ENCODE peak calls at places on chromosomes 1 and 21, in four cellular contexts. R is IMR-90, P is ovary, S is uterus. M is an unnamed sample.

GRCh38 chr1:89911186-89911976 is 83.5 kb upstream of the ZNF326 start:
- DNase-seq in R (peak), P (no peak), S (no peak), M (no peak)

GRCh38 chr1:203083463-203083921 is 2.3 kb downstream of the MYOG start:
- DNase-seq in R (no peak), P (no peak), S (no peak), M (no peak)

GRCh38 chr1:205929812-205930577 is 13.3 kb downstream of the SLC26A9 start:
- DNase-seq in R (no peak), P (no peak), S (no peak), M (no peak)

GRCh38 chr1:247298124-247298481 is 33.6 kb downstream of the ZNF496 start:
- DNase-seq in R (no peak), P (no peak), S (no peak), M (no peak)

GRCh38 chr1:3698660-3699408 is 46.5 kb downstream of the TP73 start:
- DNase-seq in R (no peak), P (no peak), S (no peak), M (no peak)

GRCh38 chr1:165481820-165482532 is 37.0 kb upstream of the RXRG start:
- DNase-seq in R (peak), P (peak), S (peak), M (no peak)

GRCh38 chr1:87402192-87403046 is 73.7 kb downstream of the LMO4 start:
- DNase-seq in R (peak), P (no peak), S (no peak), M (no peak)

GRCh38 chr21:19353271-19353670 is 949.7 kb upstream of the TMPRSS15 start:
- DNase-seq in R (no peak), P (no peak), S (no peak), M (no peak)

GRCh38 chr21:42796327-42797062 is 82.8 kb downstream of the WDR4 start:
- DNase-seq in R (no peak), P (no peak), S (no peak), M (no peak)

GRCh38 chr1:84505167-84506001 is 802 bp upstream of the SPATA1 start:
- DNase-seq in R (peak), P (no peak), S (no peak), M (peak)

GRCh38 chr1:97137862-97138514 is 416.4 kb downstream of the PTBP2 start:
- DNase-seq in R (peak), P (peak), S (peak), M (no peak)

GRCh38 chr1:54980528-54981241 is at the start of gene TMEM61:
- DNase-seq in R (no peak), P (no peak), S (no peak), M (no peak)
- TF ChIP-seq POLR2A in R (no peak), P (no peak), S (no peak), M (no peak)

DNA sequence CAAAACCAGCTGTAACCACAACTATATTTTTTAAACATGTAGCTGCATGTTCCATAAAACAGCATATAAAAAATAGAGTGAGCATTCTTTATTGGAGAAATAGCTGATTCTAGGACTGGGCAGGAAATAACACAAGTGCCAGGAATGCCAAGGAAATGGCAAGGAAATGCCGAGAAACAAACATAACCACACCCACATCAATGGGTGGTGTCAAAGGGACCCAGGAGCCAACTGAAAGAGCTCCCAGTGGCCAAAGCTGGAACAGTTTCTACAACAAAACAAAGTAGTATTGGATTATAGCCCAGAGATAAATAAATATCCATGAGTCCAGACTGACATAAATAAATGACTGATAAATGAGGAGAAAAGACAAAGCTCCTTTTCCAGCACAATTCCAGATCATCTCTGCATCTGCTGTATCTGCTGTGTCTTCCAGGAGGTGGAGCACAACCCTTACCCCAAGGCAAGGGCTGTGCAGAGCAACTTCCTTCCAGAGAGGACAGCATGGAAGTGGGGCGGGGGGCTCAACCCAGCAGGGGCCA is 28.1 kb downstream of the ADARB1 start:
- DNase-seq in R (no peak), P (no peak), S (no peak), M (no peak)
- TF ChIP-seq CTCF in R (peak), P (no peak), S (peak), M (peak)

DNA sequence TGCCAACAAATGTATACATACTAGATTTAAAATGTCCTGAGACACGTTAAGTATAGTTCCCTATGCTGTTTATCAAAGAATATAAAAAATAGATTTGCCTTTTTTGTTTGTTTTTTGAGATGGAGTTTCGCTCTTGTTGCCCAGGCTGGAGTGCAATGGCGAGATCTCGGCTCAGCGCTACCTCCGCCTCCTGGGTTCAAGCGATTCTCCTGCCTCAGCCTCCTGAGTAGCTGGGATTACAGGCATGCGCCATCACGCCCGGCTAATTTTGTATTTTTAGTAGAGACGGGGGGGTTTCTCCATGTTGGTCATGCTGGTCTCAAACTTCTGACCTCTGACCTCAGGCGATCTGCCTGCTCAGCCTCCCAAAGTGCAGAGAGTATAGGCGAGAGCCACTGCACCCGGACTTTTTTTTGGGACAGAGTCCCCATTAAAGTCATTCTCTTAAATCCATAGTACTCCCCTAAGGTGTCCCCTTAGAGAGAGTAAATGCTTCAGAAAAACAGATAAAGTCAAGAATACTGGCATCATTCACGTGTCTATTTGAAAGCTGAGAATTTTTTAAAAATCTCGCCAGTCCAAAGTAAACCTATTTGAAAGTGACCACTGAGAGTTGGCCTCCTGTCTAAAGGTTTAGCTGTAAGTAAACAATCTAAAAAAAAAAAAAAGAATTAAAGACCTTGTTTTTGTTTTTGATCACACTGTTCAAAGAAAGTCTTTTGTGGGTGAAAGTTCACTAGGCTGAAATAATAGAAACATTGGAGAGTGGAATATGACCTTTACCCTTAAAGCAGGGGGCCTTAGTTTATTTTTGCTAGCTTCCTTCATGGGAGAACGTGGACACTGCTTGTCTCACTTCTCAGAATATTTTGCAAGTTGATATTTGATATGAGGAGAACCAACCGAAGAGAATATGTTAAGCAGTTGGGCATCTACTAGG is 48.0 kb upstream of the SLC16A1 start:
- DNase-seq in R (no peak), P (no peak), S (no peak), M (no peak)
- H3K27ac ChIP-seq in R (no peak), P (no peak), S (no peak), M (no peak)

DNA sequence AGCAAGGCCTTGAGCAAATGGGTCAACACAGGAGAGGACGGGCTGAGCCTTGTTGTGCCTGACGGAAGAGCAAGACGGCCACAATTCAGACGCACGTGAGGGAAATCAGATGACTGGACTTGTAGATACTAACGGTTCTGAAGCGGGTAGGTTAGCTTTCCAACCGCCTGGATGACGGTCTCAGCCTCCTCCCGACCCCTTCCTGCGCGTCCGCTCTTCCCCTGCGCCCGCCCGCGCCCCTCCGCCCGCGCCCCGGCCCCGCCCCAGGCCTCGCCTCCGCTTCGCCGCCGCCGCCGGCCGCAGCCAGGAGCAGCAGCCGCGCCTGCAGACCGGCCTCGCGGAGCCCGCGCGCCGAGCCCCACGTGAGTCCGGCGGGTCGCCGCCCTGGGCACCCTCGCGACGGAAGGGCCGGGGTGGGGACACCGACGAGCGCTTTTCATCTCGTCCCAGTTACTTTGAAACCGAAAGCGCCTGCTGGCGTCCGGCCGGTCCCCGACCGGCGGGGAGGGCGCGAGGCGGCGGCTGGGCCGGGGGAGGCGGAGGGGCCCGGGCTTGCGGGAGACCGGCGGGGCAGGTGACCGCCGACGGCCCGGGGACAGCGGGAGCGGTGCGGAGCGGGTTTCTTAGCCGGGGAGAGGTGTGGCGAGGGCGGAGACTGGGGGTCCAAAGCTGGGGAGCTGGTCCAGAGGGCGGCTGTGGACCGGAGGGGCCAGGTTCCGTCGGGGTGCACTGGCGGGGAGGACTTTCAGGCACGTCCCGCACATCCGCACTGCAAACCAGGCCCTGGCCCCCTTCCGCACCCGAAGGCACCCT is at the start of gene TRAF5:
- DNase-seq in R (peak), P (peak), S (peak), M (no peak)
- TF ChIP-seq POLR2A in R (peak), P (no peak), S (no peak), M (no peak)

DNA sequence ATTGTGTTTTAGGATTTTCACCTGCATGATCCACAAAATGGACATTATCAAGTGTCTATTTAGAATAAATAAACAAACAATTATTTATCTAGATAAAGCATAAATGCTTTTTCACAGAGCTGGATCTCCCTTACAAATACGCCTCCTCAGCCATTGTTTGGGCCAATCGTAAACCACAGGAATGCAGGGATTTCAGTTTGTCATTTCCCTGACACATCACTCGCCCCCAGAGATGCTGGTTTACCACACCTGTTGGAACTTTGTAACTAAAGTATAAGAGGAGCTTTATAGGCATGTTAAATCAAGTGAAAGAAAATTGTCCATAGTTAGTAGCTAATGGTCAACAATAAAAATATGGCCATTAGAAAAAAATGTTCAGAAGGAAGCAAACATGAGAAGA is 40.3 kb downstream of the GPR88 start:
- DNase-seq in R (no peak), P (no peak), S (no peak), M (no peak)
- TF ChIP-seq CTCF in R (no peak), P (no peak), S (no peak), M (no peak)

DNA sequence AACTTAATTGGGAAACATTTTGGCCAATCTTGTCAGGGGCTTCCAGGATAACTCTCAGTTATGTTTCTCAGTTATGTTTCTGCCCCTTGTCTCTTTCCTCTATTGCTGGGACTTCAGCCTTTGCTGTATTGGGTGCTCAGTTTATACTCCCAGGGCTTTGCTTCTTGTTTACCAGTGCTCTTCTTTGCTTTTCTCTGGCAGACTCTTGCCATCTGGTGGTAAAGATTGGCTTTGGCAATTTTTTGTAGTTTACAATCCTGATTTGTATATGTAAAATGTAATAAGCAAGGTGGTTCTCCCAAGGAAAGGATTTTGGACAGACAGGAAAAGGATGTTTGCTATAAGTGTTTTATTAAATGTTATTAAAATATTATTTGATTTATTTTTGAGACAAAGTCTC is 37.9 kb downstream of the FABP3 start:
- DNase-seq in R (peak), P (no peak), S (no peak), M (no peak)
- H3K27ac ChIP-seq in R (no peak), P (no peak), S (no peak), M (no peak)

M was measured in breast epithelium.